ENCODE peak calls at places on chromosomes 13 and 19, in six cellular contexts. V, O, S, I, J and C are unnamed samples.

GRCh38 chr13:50575138-50575537 is 268.4 kb downstream of the DLEU7 start:
- DNase-seq in J (no peak), V (no peak), I (no peak), S (no peak), O (no peak), C (no peak)

GRCh38 chr19:14369399-14370168 is 11.7 kb upstream of the ADGRE5 start:
- DNase-seq in S (no peak), J (no peak), I (no peak), O (peak; percentile 67), V (no peak), C (no peak)

GRCh38 chr19:44764975-44765948 is 12.4 kb upstream of the CBLC start:
- DNase-seq in J (no peak), O (no peak), S (peak; percentile 88), V (no peak), I (no peak), C (no peak)

GRCh38 chr19:33556261-33556660 is 34.7 kb upstream of the PEPD start:
- DNase-seq in S (no peak), V (no peak), I (no peak), J (no peak), O (no peak), C (no peak)

GRCh38 chr13:101397742-101398141 is 18.6 kb downstream of the NALCN start:
- DNase-seq in S (no peak), O (no peak), V (no peak), I (no peak), J (no peak), C (no peak)

GRCh38 chr13:111964411-111965035 is 102.4 kb upstream of the SOX1 start:
- DNase-seq in O (no peak), S (no peak), V (no peak), J (no peak), I (no peak), C (no peak)

GRCh38 chr19:33316521-33317284 is 14.4 kb upstream of the CEBPA start:
- DNase-seq in V (no peak), O (no peak), J (no peak), S (no peak), I (no peak), C (no peak)

GRCh38 chr19:13099073-13099999 is 3.3 kb downstream of the LYL1 start:
- DNase-seq in S (peak; percentile 98), V (peak; percentile 78), O (peak; percentile 88), J (peak; percentile 71), I (peak; percentile 74), C (peak; percentile 71)

GRCh38 chr19:5947435-5947834 is 30.5 kb downstream of the RANBP3 start:
- DNase-seq in S (no peak), V (peak; percentile 37), O (no peak), J (no peak), I (no peak), C (no peak)

GRCh38 chr19:10617409-10618121 is 7.8 kb upstream of the SLC44A2 start:
- DNase-seq in S (no peak), O (peak; percentile 49), J (no peak), I (no peak), V (no peak), C (no peak)

GRCh38 chr13:75486654-75487053 is 4.7 kb upstream of the TBC1D4 start:
- DNase-seq in J (no peak), V (no peak), O (no peak), I (no peak), S (no peak), C (no peak)

GRCh38 chr13:113404366-113404722 is 40.4 kb upstream of the GRTP1 start:
- DNase-seq in S (no peak), O (no peak), J (no peak), I (no peak), V (no peak), C (no peak)

GRCh38 chr19:52527954-52528326 is 472 bp downstream of the ZNF808 start:
- DNase-seq in J (no peak), I (peak; percentile 52), S (peak; percentile 82), V (no peak), O (peak; percentile 13), C (no peak)

GRCh38 chr13:29948246-29948645 is 97.8 kb upstream of the UBL3 start:
- DNase-seq in O (no peak), V (no peak), S (no peak), J (no peak), I (no peak), C (no peak)

GRCh38 chr19:48858984-48859710 is 9.3 kb downstream of the PLEKHA4 start:
- DNase-seq in O (peak; percentile 95), I (peak; percentile 69), V (no peak), S (peak; percentile 93), J (peak; percentile 77), C (peak; percentile 79)

GRCh38 chr19:29640231-29640630 is 25.0 kb upstream of the PLEKHF1 start:
- DNase-seq in S (peak; percentile 49), I (no peak), J (no peak), O (no peak), V (no peak), C (no peak)

GRCh38 chr13:20940083-20940482 is 37.5 kb upstream of the XPO4 start:
- DNase-seq in O (no peak), S (no peak), J (no peak), I (no peak), V (no peak), C (no peak)

GRCh38 chr19:53388168-53388567 is 6.8 kb upstream of the ZNF765 start:
- DNase-seq in I (no peak), J (no peak), O (no peak), V (no peak), S (no peak), C (no peak)

GRCh38 chr19:39479916-39480315 is 722 bp upstream of the TIMM50 start:
- DNase-seq in O (peak; percentile 31), I (no peak), S (no peak), V (no peak), J (no peak), C (no peak)

GRCh38 chr13:50130686-50131051 is 115.4 kb downstream of the KCNRG start:
- DNase-seq in V (no peak), O (no peak), S (peak; percentile 84), I (peak; percentile 67), J (no peak), C (no peak)

GRCh38 chr13:106738279-106738678 is 170.3 kb upstream of the ARGLU1 start:
- DNase-seq in I (no peak), J (no peak), S (no peak), V (no peak), O (no peak), C (no peak)

GRCh38 chr19:7861619-7862412 is 12.4 kb downstream of the PRR36 start:
- DNase-seq in I (no peak), O (no peak), S (no peak), V (no peak), J (no peak), C (no peak)

GRCh38 chr19:1507763-1508506 is 4.9 kb downstream of the ADAMTSL5 start:
- DNase-seq in I (peak; percentile 94), J (peak; percentile 87), O (peak; percentile 97), S (peak; percentile 92), V (peak; percentile 89), C (peak; percentile 94)
- TF ChIP-seq POLR2AphosphoS5 in I (no peak), J (no peak), O (no peak), S (peak; percentile 40), V (peak; percentile 40), C (no peak)

DNA sequence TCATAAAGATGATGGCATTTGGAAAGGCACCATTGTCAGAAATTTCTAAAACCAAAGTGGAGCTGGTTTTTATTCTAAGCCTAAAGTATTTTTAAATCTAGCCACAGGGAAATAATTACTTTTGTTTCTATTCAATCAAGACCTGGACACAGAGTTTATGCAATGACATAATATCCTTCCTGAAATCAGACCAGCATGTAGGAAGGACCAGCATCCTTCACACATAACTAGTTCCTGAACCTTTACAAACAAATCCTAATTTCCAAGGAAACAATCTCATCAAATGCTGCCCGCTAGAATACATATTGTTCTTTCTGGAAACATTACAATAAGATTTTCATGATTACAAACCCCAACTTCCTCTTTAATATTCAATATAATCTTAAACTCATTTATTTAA is 1.5 kb downstream of the STARD13 start:
- DNase-seq in V (no peak), S (no peak), O (no peak), I (no peak), J (no peak), C (no peak)
- TF ChIP-seq POLR2AphosphoS5 in V (peak; percentile 12), S (no peak), O (no peak), I (no peak), J (no peak), C (no peak)

DNA sequence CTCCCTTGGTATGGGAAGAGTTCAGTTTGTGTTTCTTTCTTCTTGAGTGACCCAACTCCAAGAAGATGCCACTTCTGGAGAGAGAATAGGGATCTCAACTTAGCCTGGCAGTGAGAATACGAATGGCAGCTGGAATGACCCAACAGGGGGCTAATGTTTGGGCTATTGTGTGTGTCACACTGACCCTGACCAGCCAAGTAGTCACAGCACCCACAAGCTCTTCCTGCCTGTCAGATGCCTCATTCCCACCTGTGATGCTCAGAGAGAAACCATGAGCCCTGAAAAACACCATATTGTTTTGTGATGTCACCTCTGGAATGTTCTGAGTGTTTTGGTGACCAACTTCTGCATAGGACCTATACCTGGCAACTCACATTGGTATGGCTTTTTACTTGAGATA is at the start of gene CBY2:
- DNase-seq in J (no peak), S (no peak), I (no peak), V (no peak), O (no peak), C (no peak)
- TF ChIP-seq POLR2AphosphoS5 in J (peak; percentile 24), S (no peak), I (no peak), V (no peak), O (no peak), C (no peak)

GRCh38 chr19:50030225-50030624 is 4.4 kb downstream of the ZNF473 start:
- DNase-seq in I (no peak), S (no peak), J (no peak), V (no peak), O (no peak), C (no peak)
- TF ChIP-seq POLR2AphosphoS5 in I (no peak), S (no peak), J (no peak), V (no peak), O (no peak), C (no peak)

GRCh38 chr13:86881390-86881789 is 789.8 kb upstream of the SLITRK5 start:
- DNase-seq in O (no peak), J (no peak), V (no peak), I (no peak), S (no peak), C (no peak)
- TF ChIP-seq POLR2AphosphoS5 in O (no peak), J (no peak), V (no peak), I (peak; percentile 85), S (no peak), C (no peak)

GRCh38 chr19:56423985-56424353 is 19.8 kb downstream of the ZNF583 start:
- DNase-seq in V (no peak), S (no peak), J (no peak), O (no peak), I (no peak), C (no peak)

GRCh38 chr19:56423276-56423984 is 19.3 kb downstream of the ZNF583 start:
- DNase-seq in O (no peak), V (no peak), I (no peak), S (no peak), J (no peak), C (no peak)
- TF ChIP-seq POLR2AphosphoS5 in O (no peak), V (no peak), I (no peak), S (no peak), J (no peak), C (no peak)